ENCODE peak calls at places on chromosomes 2 and 18, in eight cellular contexts. One of them, this sample, is unnamed.

GRCh38 chr2:57076856-57077255 is 893.1 kb downstream of the CCDC85A start:
- DNase-seq in HS-5: no peak
- DNase-seq in cardiac fibroblast: peak
- DNase-seq in stimulated activated CD4-positive, alpha-beta T cell treated with anti-CD3 and anti-CD28 coated beads, Interleukin-1b, Interleukin-23, amount 100 ng/mL, for 24 hours: no peak
- DNase-seq in GM23248: no peak
- DNase-seq in MM.1S: no peak
- DNase-seq in left ventricle myocardium superior: no peak
- DNase-seq in NCI-H1092: no peak
- DNase-seq in this sample: no peak

GRCh38 chr2:42856891-42857632 is 64.7 kb upstream of the HAAO start:
- DNase-seq in HS-5: no peak
- DNase-seq in cardiac fibroblast: no peak
- DNase-seq in stimulated activated CD4-positive, alpha-beta T cell treated with anti-CD3 and anti-CD28 coated beads, Interleukin-1b, Interleukin-23, amount 100 ng/mL, for 24 hours: no peak
- DNase-seq in GM23248: no peak
- DNase-seq in MM.1S: no peak
- DNase-seq in left ventricle myocardium superior: no peak
- DNase-seq in NCI-H1092: no peak
- DNase-seq in this sample: no peak

GRCh38 chr2:84545030-84545429 is 28.7 kb downstream of the DNAH6 start:
- DNase-seq in HS-5: no peak
- DNase-seq in cardiac fibroblast: no peak
- DNase-seq in stimulated activated CD4-positive, alpha-beta T cell treated with anti-CD3 and anti-CD28 coated beads, Interleukin-1b, Interleukin-23, amount 100 ng/mL, for 24 hours: no peak
- DNase-seq in GM23248: no peak
- DNase-seq in MM.1S: no peak
- DNase-seq in left ventricle myocardium superior: no peak
- DNase-seq in NCI-H1092: no peak
- DNase-seq in this sample: no peak

GRCh38 chr2:167706800-167707199 is 540.6 kb downstream of the STK39 start:
- DNase-seq in HS-5: no peak
- DNase-seq in cardiac fibroblast: peak
- DNase-seq in stimulated activated CD4-positive, alpha-beta T cell treated with anti-CD3 and anti-CD28 coated beads, Interleukin-1b, Interleukin-23, amount 100 ng/mL, for 24 hours: no peak
- DNase-seq in GM23248: no peak
- DNase-seq in MM.1S: no peak
- DNase-seq in left ventricle myocardium superior: no peak
- DNase-seq in NCI-H1092: no peak
- DNase-seq in this sample: no peak

GRCh38 chr2:222774941-222775340 is 85.9 kb upstream of the ACSL3 start:
- DNase-seq in HS-5: no peak
- DNase-seq in cardiac fibroblast: no peak
- DNase-seq in stimulated activated CD4-positive, alpha-beta T cell treated with anti-CD3 and anti-CD28 coated beads, Interleukin-1b, Interleukin-23, amount 100 ng/mL, for 24 hours: no peak
- DNase-seq in GM23248: peak
- DNase-seq in MM.1S: no peak
- DNase-seq in left ventricle myocardium superior: no peak
- DNase-seq in NCI-H1092: no peak
- DNase-seq in this sample: no peak

GRCh38 chr2:238439093-238439849 is 12.5 kb downstream of the ASB1 start:
- DNase-seq in HS-5: peak
- DNase-seq in cardiac fibroblast: peak
- DNase-seq in stimulated activated CD4-positive, alpha-beta T cell treated with anti-CD3 and anti-CD28 coated beads, Interleukin-1b, Interleukin-23, amount 100 ng/mL, for 24 hours: peak
- DNase-seq in GM23248: peak
- DNase-seq in MM.1S: no peak
- DNase-seq in left ventricle myocardium superior: no peak
- DNase-seq in NCI-H1092: no peak
- DNase-seq in this sample: peak

GRCh38 chr2:240142256-240142775 is 1.9 kb upstream of the OTOS start:
- DNase-seq in HS-5: no peak
- DNase-seq in cardiac fibroblast: no peak
- DNase-seq in stimulated activated CD4-positive, alpha-beta T cell treated with anti-CD3 and anti-CD28 coated beads, Interleukin-1b, Interleukin-23, amount 100 ng/mL, for 24 hours: no peak
- DNase-seq in GM23248: no peak
- DNase-seq in MM.1S: no peak
- DNase-seq in left ventricle myocardium superior: no peak
- DNase-seq in NCI-H1092: no peak
- DNase-seq in this sample: no peak

GRCh38 chr2:43007901-43008300 is 215.5 kb upstream of the HAAO start:
- DNase-seq in HS-5: no peak
- DNase-seq in cardiac fibroblast: no peak
- DNase-seq in stimulated activated CD4-positive, alpha-beta T cell treated with anti-CD3 and anti-CD28 coated beads, Interleukin-1b, Interleukin-23, amount 100 ng/mL, for 24 hours: no peak
- DNase-seq in GM23248: no peak
- DNase-seq in MM.1S: no peak
- DNase-seq in left ventricle myocardium superior: no peak
- DNase-seq in NCI-H1092: no peak
- DNase-seq in this sample: no peak

GRCh38 chr2:63840785-63841253 is 877 bp upstream of the UGP2 start:
- DNase-seq in HS-5: peak
- DNase-seq in cardiac fibroblast: peak
- DNase-seq in stimulated activated CD4-positive, alpha-beta T cell treated with anti-CD3 and anti-CD28 coated beads, Interleukin-1b, Interleukin-23, amount 100 ng/mL, for 24 hours: peak
- DNase-seq in GM23248: peak
- DNase-seq in MM.1S: peak
- DNase-seq in left ventricle myocardium superior: peak
- DNase-seq in NCI-H1092: peak
- DNase-seq in this sample: peak

GRCh38 chr2:68344031-68344430 is 21.1 kb upstream of the PLEK start:
- DNase-seq in HS-5: no peak
- DNase-seq in cardiac fibroblast: no peak
- DNase-seq in stimulated activated CD4-positive, alpha-beta T cell treated with anti-CD3 and anti-CD28 coated beads, Interleukin-1b, Interleukin-23, amount 100 ng/mL, for 24 hours: no peak
- DNase-seq in GM23248: no peak
- DNase-seq in MM.1S: no peak
- DNase-seq in left ventricle myocardium superior: no peak
- DNase-seq in NCI-H1092: no peak
- DNase-seq in this sample: no peak

GRCh38 chr18:22827216-22827615 is 105.9 kb upstream of the RBBP8 start:
- DNase-seq in HS-5: no peak
- DNase-seq in cardiac fibroblast: peak
- DNase-seq in stimulated activated CD4-positive, alpha-beta T cell treated with anti-CD3 and anti-CD28 coated beads, Interleukin-1b, Interleukin-23, amount 100 ng/mL, for 24 hours: no peak
- DNase-seq in GM23248: peak
- DNase-seq in MM.1S: no peak
- DNase-seq in left ventricle myocardium superior: no peak
- DNase-seq in NCI-H1092: no peak
- DNase-seq in this sample: no peak

GRCh38 chr2:238640486-238640885 is 207.4 kb upstream of the TWIST2 start:
- DNase-seq in HS-5: no peak
- DNase-seq in cardiac fibroblast: no peak
- DNase-seq in stimulated activated CD4-positive, alpha-beta T cell treated with anti-CD3 and anti-CD28 coated beads, Interleukin-1b, Interleukin-23, amount 100 ng/mL, for 24 hours: no peak
- DNase-seq in GM23248: no peak
- DNase-seq in MM.1S: no peak
- DNase-seq in left ventricle myocardium superior: no peak
- DNase-seq in NCI-H1092: no peak
- DNase-seq in this sample: no peak

GRCh38 chr18:27225947-27226481 is 40.9 kb upstream of the CHST9 start:
- DNase-seq in HS-5: no peak
- DNase-seq in cardiac fibroblast: no peak
- DNase-seq in stimulated activated CD4-positive, alpha-beta T cell treated with anti-CD3 and anti-CD28 coated beads, Interleukin-1b, Interleukin-23, amount 100 ng/mL, for 24 hours: no peak
- DNase-seq in GM23248: no peak
- DNase-seq in MM.1S: no peak
- DNase-seq in left ventricle myocardium superior: no peak
- DNase-seq in NCI-H1092: no peak
- DNase-seq in this sample: no peak

GRCh38 chr2:46010925-46011490 is 286.2 kb upstream of the EPAS1 start:
- DNase-seq in HS-5: no peak
- DNase-seq in cardiac fibroblast: peak
- DNase-seq in stimulated activated CD4-positive, alpha-beta T cell treated with anti-CD3 and anti-CD28 coated beads, Interleukin-1b, Interleukin-23, amount 100 ng/mL, for 24 hours: no peak
- DNase-seq in GM23248: peak
- DNase-seq in MM.1S: peak
- DNase-seq in left ventricle myocardium superior: no peak
- DNase-seq in NCI-H1092: no peak
- DNase-seq in this sample: no peak

GRCh38 chr2:5981241-5982055 is 289.3 kb downstream of the SOX11 start:
- DNase-seq in HS-5: no peak
- DNase-seq in cardiac fibroblast: no peak
- DNase-seq in stimulated activated CD4-positive, alpha-beta T cell treated with anti-CD3 and anti-CD28 coated beads, Interleukin-1b, Interleukin-23, amount 100 ng/mL, for 24 hours: no peak
- DNase-seq in GM23248: peak
- DNase-seq in MM.1S: no peak
- DNase-seq in left ventricle myocardium superior: no peak
- DNase-seq in NCI-H1092: peak
- DNase-seq in this sample: no peak

GRCh38 chr2:233834378-233834777 is 20.0 kb downstream of the HJURP start:
- DNase-seq in HS-5: no peak
- DNase-seq in cardiac fibroblast: no peak
- DNase-seq in stimulated activated CD4-positive, alpha-beta T cell treated with anti-CD3 and anti-CD28 coated beads, Interleukin-1b, Interleukin-23, amount 100 ng/mL, for 24 hours: no peak
- DNase-seq in GM23248: no peak
- DNase-seq in MM.1S: no peak
- DNase-seq in left ventricle myocardium superior: no peak
- DNase-seq in NCI-H1092: no peak
- DNase-seq in this sample: no peak

GRCh38 chr18:48894266-48894600 is 56.5 kb downstream of the SMAD7 start:
- DNase-seq in HS-5: no peak
- DNase-seq in cardiac fibroblast: no peak
- DNase-seq in stimulated activated CD4-positive, alpha-beta T cell treated with anti-CD3 and anti-CD28 coated beads, Interleukin-1b, Interleukin-23, amount 100 ng/mL, for 24 hours: no peak
- DNase-seq in GM23248: no peak
- DNase-seq in MM.1S: no peak
- DNase-seq in left ventricle myocardium superior: no peak
- DNase-seq in NCI-H1092: no peak
- DNase-seq in this sample: no peak

GRCh38 chr18:9617006-9617542 is 2.7 kb upstream of the PPP4R1 start:
- DNase-seq in HS-5: no peak
- DNase-seq in cardiac fibroblast: peak
- DNase-seq in stimulated activated CD4-positive, alpha-beta T cell treated with anti-CD3 and anti-CD28 coated beads, Interleukin-1b, Interleukin-23, amount 100 ng/mL, for 24 hours: no peak
- DNase-seq in GM23248: peak
- DNase-seq in MM.1S: no peak
- DNase-seq in left ventricle myocardium superior: no peak
- DNase-seq in NCI-H1092: no peak
- DNase-seq in this sample: no peak

GRCh38 chr2:241571821-241572620 is 13.5 kb downstream of the BOK start:
- DNase-seq in HS-5: no peak
- DNase-seq in cardiac fibroblast: no peak
- DNase-seq in stimulated activated CD4-positive, alpha-beta T cell treated with anti-CD3 and anti-CD28 coated beads, Interleukin-1b, Interleukin-23, amount 100 ng/mL, for 24 hours: no peak
- DNase-seq in GM23248: peak
- DNase-seq in MM.1S: no peak
- DNase-seq in left ventricle myocardium superior: no peak
- DNase-seq in NCI-H1092: no peak
- DNase-seq in this sample: no peak

GRCh38 chr2:172745636-172746035 is 10.0 kb downstream of the RAPGEF4 start:
- DNase-seq in HS-5: no peak
- DNase-seq in cardiac fibroblast: peak
- DNase-seq in stimulated activated CD4-positive, alpha-beta T cell treated with anti-CD3 and anti-CD28 coated beads, Interleukin-1b, Interleukin-23, amount 100 ng/mL, for 24 hours: no peak
- DNase-seq in GM23248: peak
- DNase-seq in MM.1S: no peak
- DNase-seq in left ventricle myocardium superior: no peak
- DNase-seq in NCI-H1092: no peak
- DNase-seq in this sample: no peak

GRCh38 chr2:193841389-193842150 is 1646.8 kb upstream of the TMEFF2 start:
- DNase-seq in HS-5: peak
- DNase-seq in cardiac fibroblast: peak
- DNase-seq in stimulated activated CD4-positive, alpha-beta T cell treated with anti-CD3 and anti-CD28 coated beads, Interleukin-1b, Interleukin-23, amount 100 ng/mL, for 24 hours: no peak
- DNase-seq in GM23248: peak
- DNase-seq in MM.1S: no peak
- DNase-seq in left ventricle myocardium superior: no peak
- DNase-seq in NCI-H1092: no peak
- DNase-seq in this sample: no peak

GRCh38 chr2:218387369-218388194 is 5.5 kb downstream of the SLC11A1 start:
- DNase-seq in HS-5: no peak
- DNase-seq in cardiac fibroblast: peak
- DNase-seq in stimulated activated CD4-positive, alpha-beta T cell treated with anti-CD3 and anti-CD28 coated beads, Interleukin-1b, Interleukin-23, amount 100 ng/mL, for 24 hours: no peak
- DNase-seq in GM23248: peak
- DNase-seq in MM.1S: no peak
- DNase-seq in left ventricle myocardium superior: peak
- DNase-seq in NCI-H1092: no peak
- DNase-seq in this sample: no peak

GRCh38 chr2:236205867-236206645 is 37.9 kb upstream of the GBX2 start:
- DNase-seq in HS-5: no peak
- DNase-seq in cardiac fibroblast: peak
- DNase-seq in stimulated activated CD4-positive, alpha-beta T cell treated with anti-CD3 and anti-CD28 coated beads, Interleukin-1b, Interleukin-23, amount 100 ng/mL, for 24 hours: no peak
- DNase-seq in GM23248: peak
- DNase-seq in MM.1S: no peak
- DNase-seq in left ventricle myocardium superior: no peak
- DNase-seq in NCI-H1092: no peak
- DNase-seq in this sample: no peak

GRCh38 chr2:113124181-113124961 is 3.0 kb upstream of the IL1RN start:
- DNase-seq in HS-5: no peak
- DNase-seq in cardiac fibroblast: peak
- DNase-seq in stimulated activated CD4-positive, alpha-beta T cell treated with anti-CD3 and anti-CD28 coated beads, Interleukin-1b, Interleukin-23, amount 100 ng/mL, for 24 hours: no peak
- DNase-seq in GM23248: peak
- DNase-seq in MM.1S: peak
- DNase-seq in left ventricle myocardium superior: no peak
- DNase-seq in NCI-H1092: no peak
- DNase-seq in this sample: no peak

This sample was measured in epithelial cell of prostate.